ENCODE peak calls at places on chromosomes 11 and 22, in four cellular contexts. S, M, L and T are unnamed samples.

GRCh38 chr11:41307371-41308080 is 151.9 kb downstream of the LRRC4C start:
- DNase-seq in L (no peak), M (no peak), S (no peak), T (no peak)

GRCh38 chr11:65903068-65903481 is 2.9 kb upstream of the FOSL1 start:
- DNase-seq in M (no peak), L (peak; percentile 90), S (no peak), T (no peak)

GRCh38 chr22:31150615-31151014 is 9.4 kb upstream of the RNF185 start:
- DNase-seq in M (no peak), L (no peak), S (peak; percentile 47), T (no peak)

GRCh38 chr22:35589071-35589735 is 27.9 kb downstream of the MB start:
- DNase-seq in M (peak; percentile 22), L (peak; percentile 79), S (no peak), T (no peak)

GRCh38 chr11:17954395-17955252 is 58.2 kb downstream of the SERGEF start:
- DNase-seq in L (peak; percentile 56), S (no peak), M (no peak), T (peak; percentile 12)

GRCh38 chr22:46360097-46360496 is 24.6 kb downstream of the TRMU start:
- DNase-seq in M (no peak), S (no peak), L (no peak), T (no peak)

GRCh38 chr11:68996376-68997123 is 15.8 kb upstream of the MRGPRD start:
- DNase-seq in L (no peak), S (peak; percentile 14), M (no peak), T (no peak)

GRCh38 chr11:83760942-83761341 is 474.8 kb upstream of the CCDC90B start:
- DNase-seq in M (no peak), S (no peak), L (no peak), T (no peak)

GRCh38 chr11:120024586-120024985 is 113.3 kb downstream of the TRIM29 start:
- DNase-seq in M (no peak), L (no peak), S (peak; percentile 14), T (no peak)

GRCh38 chr11:14300661-14301304 is 58.2 kb downstream of the RRAS2 start:
- DNase-seq in M (peak; percentile 48), L (peak; percentile 68), S (peak; percentile 78), T (peak; percentile 54)

GRCh38 chr11:9765320-9766101 is 101.6 kb downstream of the SWAP70 start:
- DNase-seq in L (peak; percentile 93), S (no peak), M (no peak), T (no peak)

GRCh38 chr11:20353829-20354434 is 9.6 kb upstream of the HTATIP2 start:
- DNase-seq in S (peak; percentile 75), L (peak; percentile 24), M (peak; percentile 45), T (peak; percentile 35)

GRCh38 chr11:35393093-35393492 is 26.3 kb downstream of the SLC1A2 start:
- DNase-seq in S (no peak), M (no peak), L (peak; percentile 6), T (no peak)

GRCh38 chr22:21919526-21920307 is 32.9 kb downstream of the PPM1F start:
- DNase-seq in L (no peak), S (no peak), M (no peak), T (no peak)

GRCh38 chr11:110509485-110509884 is 79.7 kb downstream of the FDX1 start:
- DNase-seq in L (no peak), M (no peak), S (no peak), T (no peak)

GRCh38 chr11:80980221-80980620 is 1539.4 kb upstream of the TENM4 start:
- DNase-seq in M (no peak), S (no peak), L (peak; percentile 38), T (no peak)

GRCh38 chr22:48607901-48608650 is 1219.6 kb downstream of the BRD1 start:
- DNase-seq in L (peak; percentile 24), S (no peak), M (no peak), T (no peak)

GRCh38 chr11:7457211-7457610 is 28.1 kb upstream of the OLFML1 start:
- DNase-seq in L (peak; percentile 7), S (no peak), M (no peak), T (peak; percentile 48)

GRCh38 chr11:75303544-75304224 is 47.8 kb downstream of the ARRB1 start:
- DNase-seq in L (no peak), M (no peak), S (no peak), T (no peak)

GRCh38 chr11:78363018-78363619 is 54.5 kb downstream of the GAB2 start:
- DNase-seq in M (no peak), S (no peak), L (no peak), T (no peak)

DNA sequence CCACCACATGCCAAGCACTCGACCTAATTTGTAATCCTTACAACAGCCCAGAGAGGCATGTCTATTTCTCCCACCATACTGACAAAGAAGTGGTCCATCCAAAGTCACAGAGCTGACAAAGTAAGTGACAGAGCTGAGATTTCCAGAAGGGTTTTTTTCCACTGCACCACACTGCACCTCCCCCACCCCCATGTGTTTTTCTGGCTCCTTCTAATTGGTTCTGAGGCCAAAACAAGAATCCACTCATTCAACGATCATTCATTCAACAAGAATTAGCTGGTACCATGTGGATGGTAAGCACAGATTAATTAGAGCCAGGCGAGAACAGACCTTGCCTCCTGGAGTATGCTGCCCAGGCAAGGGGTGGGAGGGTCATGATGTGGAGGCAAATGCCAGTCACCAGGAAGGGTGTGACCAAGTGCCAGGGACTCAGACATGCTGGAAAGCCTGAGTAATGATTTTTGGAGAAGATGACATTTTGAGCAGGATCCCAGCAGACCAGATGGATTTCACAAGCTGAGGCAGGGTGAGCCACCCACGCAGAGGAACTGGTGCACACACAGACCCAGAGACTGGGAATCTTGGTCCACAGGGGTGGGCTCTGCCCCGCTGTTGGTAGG is 14.9 kb upstream of the PRG2 start:
- DNase-seq in S (no peak), M (no peak), L (no peak), T (peak; percentile 24)
- H3K27ac ChIP-seq in S (no peak overlapping the region), M (no peak overlapping the region), L (no peak overlapping the region), T (no peak overlapping the region)

DNA sequence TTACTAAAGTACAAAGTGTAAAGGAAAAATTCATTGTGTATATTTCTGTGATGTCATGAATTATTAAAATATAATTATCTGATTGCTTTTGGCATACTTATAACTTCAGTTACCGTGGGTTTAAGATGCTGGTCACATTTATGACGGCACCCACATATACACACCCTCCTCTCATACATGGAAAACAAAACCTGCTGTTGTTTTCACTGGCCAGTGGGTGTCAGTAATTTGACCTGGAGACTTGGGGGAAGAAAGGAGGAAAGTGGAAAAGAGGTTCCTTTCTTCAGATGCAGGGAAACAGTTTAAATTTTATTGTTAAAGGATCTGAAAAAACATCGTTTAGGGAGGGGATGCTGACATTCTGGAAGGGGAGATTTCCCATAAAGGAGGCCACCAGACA is 742 bp upstream of the BBOX1 start:
- DNase-seq in M (no peak), S (no peak), L (no peak), T (no peak)
- TF ChIP-seq CTCF in M (no peak), S (no peak), L (no peak), T (no peak)

GRCh38 chr11:96893988-96894387 is 504.2 kb downstream of the JRKL start:
- DNase-seq in L (no peak), S (no peak), M (no peak), T (no peak)
- H3K4me3 ChIP-seq in L (no peak overlapping the region), S (no peak overlapping the region), M (no peak overlapping the region), T (no peak overlapping the region)

GRCh38 chr22:29748248-29748893 is 18.4 kb downstream of the ZMAT5 start:
- DNase-seq in S (peak; percentile 50), L (no peak), M (peak; percentile 36), T (no peak)

GRCh38 chr22:29751139-29751538 is 15.7 kb downstream of the ZMAT5 start:
- DNase-seq in L (peak; percentile 12), S (no peak), M (no peak), T (no peak)

GRCh38 chr22:29750029-29750428 is 16.8 kb downstream of the ZMAT5 start:
- DNase-seq in L (no peak), S (no peak), M (no peak), T (no peak)

GRCh38 chr22:29751669-29752068 is 15.1 kb downstream of the ZMAT5 start:
- DNase-seq in M (no peak), L (no peak), S (no peak), T (no peak)

GRCh38 chr22:29750559-29750958 is 16.2 kb downstream of the ZMAT5 start:
- DNase-seq in L (no peak), S (no peak), M (no peak), T (no peak)
- H3K27ac ChIP-seq in L (no peak overlapping the region), S (no peak overlapping the region), M (no peak overlapping the region), T (no peak overlapping the region)

DNA sequence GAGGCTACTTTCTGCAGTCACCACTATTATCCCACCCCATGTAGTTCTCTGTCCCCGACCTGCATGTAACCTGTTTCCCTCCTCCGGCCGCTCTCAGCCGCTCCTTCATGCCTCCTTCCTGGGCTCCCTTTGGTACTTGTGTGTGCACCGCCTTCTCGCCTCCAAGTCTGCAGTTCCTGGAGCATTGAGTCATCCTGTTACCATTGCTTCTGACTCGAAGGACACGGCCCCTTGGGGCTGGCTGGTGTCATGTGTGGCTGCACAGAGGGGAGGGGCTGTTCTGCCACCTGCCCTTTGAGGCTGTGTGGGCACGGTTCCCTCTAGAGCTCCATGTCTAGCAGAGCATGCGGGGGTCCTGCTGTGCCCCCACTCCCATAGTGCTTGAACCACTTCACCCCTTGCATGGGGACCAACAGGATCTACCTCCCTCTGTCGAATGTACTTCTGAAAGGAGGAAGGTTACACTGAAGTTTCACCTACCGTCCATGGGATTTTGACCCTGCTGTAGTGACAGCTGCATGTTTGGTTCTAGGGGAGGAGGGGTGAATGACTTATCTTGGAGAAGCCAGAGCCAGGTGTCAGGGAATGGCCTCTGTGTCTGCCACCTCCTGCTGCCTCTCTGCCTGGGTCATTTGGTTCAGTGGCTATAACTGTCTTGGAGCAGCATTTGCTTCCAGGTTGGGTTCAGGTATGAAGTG is 39.6 kb downstream of the BCR start:
- DNase-seq in L (peak; percentile 81), S (peak; percentile 67), M (peak; percentile 35), T (peak; percentile 90)
- TF ChIP-seq CTCF in L (no peak), S (no peak), M (no peak), T (no peak)

GRCh38 chr11:122742350-122742749 is 86.8 kb downstream of the UBASH3B start:
- DNase-seq in L (no peak), S (no peak), M (no peak), T (no peak)

GRCh38 chr11:122741613-122742012 is 86.1 kb downstream of the UBASH3B start:
- DNase-seq in L (no peak), S (peak; percentile 63), M (peak; percentile 35), T (peak; percentile 27)

GRCh38 chr11:122743949-122744876 is 88.7 kb downstream of the UBASH3B start:
- DNase-seq in S (peak; percentile 92), L (no peak), M (peak; percentile 61), T (no peak)

GRCh38 chr11:122745111-122745510 is 89.6 kb downstream of the UBASH3B start:
- DNase-seq in S (no peak), M (no peak), L (no peak), T (no peak)

DNA sequence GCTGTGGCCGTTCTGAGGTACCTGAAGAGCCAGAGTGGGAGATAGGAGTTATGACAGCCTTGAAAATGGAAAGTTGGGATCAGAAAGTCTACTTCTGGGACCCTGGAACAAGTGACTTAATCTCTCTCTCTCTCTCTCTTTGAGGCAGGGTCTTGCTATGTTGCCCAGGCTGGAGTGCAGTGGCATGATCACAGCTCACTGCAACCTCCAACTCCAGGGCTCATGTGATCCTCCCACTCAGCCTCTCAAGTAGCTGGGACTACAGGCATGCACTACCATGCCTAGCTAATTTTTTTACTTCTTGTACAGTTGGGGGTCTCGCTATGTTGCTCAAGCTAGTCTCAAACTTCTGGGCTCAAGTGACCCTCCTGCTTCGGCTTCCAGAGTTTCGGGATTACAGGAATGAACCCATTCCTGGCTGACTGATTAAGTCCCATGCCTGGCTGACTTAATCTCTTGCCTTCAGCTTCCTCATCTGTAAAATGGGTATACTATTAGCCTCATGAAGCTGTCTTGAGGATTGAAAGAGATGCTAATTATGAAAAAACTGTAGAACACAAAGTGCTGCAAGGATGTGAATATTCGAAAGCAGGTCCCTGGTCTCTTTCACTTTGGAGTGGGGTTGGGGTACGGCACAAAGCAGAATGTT is 87.7 kb downstream of the UBASH3B start:
- DNase-seq in L (no peak), S (no peak), M (no peak), T (no peak)
- H3K4me3 ChIP-seq in L (no peak overlapping the region), S (no peak overlapping the region), M (no peak overlapping the region), T (no peak overlapping the region)